ENCODE peak calls at places on chromosomes 12 and 14, in ten cellular contexts. K is kidney tubule cell; C is transverse colon; N is endothelial cell; S is left cardiac atrium; P is GM20000; E is tibial nerve; H is GM13977; B is stimulated activated CD4-positive, alpha-beta T cell treated with anti-CD3 and anti-CD28 coated beads, Interleukin-4, amount 100 ng/mL, for 48 hours; L is HS-5. X is an unnamed sample.

GRCh38 chr12:1865284-1865866 is 45.0 kb downstream of the LRTM2 start:
- DNase-seq in L (no peak), H (no peak), K (no peak), E (no peak), B (no peak), C (no peak), P (no peak), S (no peak), N (no peak), X (no peak)

GRCh38 chr14:54261283-54261682 is 135.5 kb upstream of the CDKN3 start:
- DNase-seq in H (no peak), L (no peak), K (no peak), N (no peak), E (no peak), C (no peak), B (no peak), S (no peak), P (no peak), X (no peak)

GRCh38 chr12:10366875-10367274 is 23.0 kb downstream of the KLRK1 start:
- DNase-seq in B (no peak), N (no peak), L (no peak), S (no peak), K (no peak), P (no peak), E (no peak), H (no peak), C (no peak), X (no peak)

GRCh38 chr12:131251336-131252101 is 297.8 kb downstream of the ADGRD1 start:
- DNase-seq in E (no peak), P (no peak), S (no peak), B (no peak), L (no peak), C (no peak), H (no peak), K (no peak), N (no peak), X (no peak)

GRCh38 chr12:123808167-123808566 is 46.1 kb downstream of the DNAH10 start:
- DNase-seq in N (peak), K (no peak), L (no peak), H (no peak), C (no peak), E (no peak), S (no peak), P (no peak), B (no peak), X (no peak)

GRCh38 chr14:80959448-80960006 is 4.1 kb downstream of the TSHR start:
- DNase-seq in N (no peak), E (no peak), P (peak), H (peak), K (no peak), C (peak), B (no peak), S (no peak), L (no peak), X (no peak)

GRCh38 chr12:93696462-93696861 is 19.3 kb downstream of the CRADD start:
- DNase-seq in S (no peak), K (no peak), N (no peak), B (no peak), L (no peak), E (no peak), P (no peak), H (no peak), C (no peak), X (no peak)

GRCh38 chr12:65335021-65335714 is 56.7 kb downstream of the MSRB3 start:
- DNase-seq in H (no peak), C (no peak), N (no peak), E (no peak), P (no peak), S (peak), B (no peak), K (peak), L (peak), X (no peak)

GRCh38 chr12:39586811-39587210 is 32.8 kb downstream of the ABCD2 start:
- DNase-seq in H (no peak), P (no peak), K (no peak), B (no peak), L (no peak), E (no peak), N (no peak), C (no peak), S (no peak), X (no peak)

GRCh38 chr14:29282169-29282568 is 515.6 kb downstream of the FOXG1 start:
- DNase-seq in E (no peak), N (no peak), S (no peak), B (no peak), K (peak), H (no peak), C (no peak), L (peak), P (no peak), X (no peak)

GRCh38 chr12:45473636-45474035 is 255.9 kb upstream of the ARID2 start:
- DNase-seq in H (no peak), K (no peak), C (no peak), S (no peak), N (no peak), B (no peak), L (no peak), P (no peak), E (no peak), X (no peak)

GRCh38 chr12:113910751-113911272 is 55.3 kb downstream of the RBM19 start:
- DNase-seq in B (no peak), E (no peak), H (no peak), N (no peak), C (no peak), S (no peak), P (no peak), L (no peak), K (no peak), X (no peak)

GRCh38 chr12:52203126-52203921 is 11.5 kb upstream of the KRT80 start:
- DNase-seq in H (peak), S (peak), N (no peak), C (peak), E (peak), P (no peak), B (no peak), L (no peak), K (peak), X (no peak)

GRCh38 chr12:70487440-70487839 is 121.3 kb downstream of the KCNMB4 start:
- DNase-seq in C (no peak), S (no peak), P (no peak), B (no peak), H (no peak), N (no peak), K (no peak), L (no peak), E (no peak), X (no peak)

GRCh38 chr12:44873898-44874297 is 2.2 kb downstream of the NELL2 start:
- DNase-seq in K (peak), L (no peak), C (no peak), P (peak), N (no peak), S (no peak), E (no peak), H (peak), B (no peak), X (no peak)

GRCh38 chr14:104359301-104359968 is 220.1 kb upstream of the C14orf180 start:
- DNase-seq in K (no peak), L (no peak), E (no peak), P (no peak), N (no peak), S (no peak), H (no peak), C (no peak), B (no peak), X (no peak)

GRCh38 chr12:99611117-99611516 is 36.4 kb upstream of the GARIN6 start:
- DNase-seq in E (no peak), B (no peak), S (no peak), K (no peak), P (no peak), H (no peak), N (no peak), C (no peak), L (peak), X (no peak)

GRCh38 chr12:25200703-25201102 is 5.7 kb downstream of the ETFRF1 start:
- DNase-seq in L (no peak), K (peak), C (no peak), H (no peak), B (no peak), E (no peak), P (no peak), S (no peak), N (no peak), X (no peak)

GRCh38 chr12:113946175-113946574 is 19.9 kb downstream of the RBM19 start:
- DNase-seq in N (no peak), K (no peak), S (no peak), C (no peak), L (no peak), E (no peak), P (no peak), H (no peak), B (no peak), X (no peak)

GRCh38 chr12:132290203-132290540 is 39.2 kb downstream of the GALNT9 start:
- DNase-seq in N (no peak), C (no peak), H (no peak), B (no peak), S (no peak), K (no peak), P (no peak), E (no peak), L (no peak), X (no peak)

GRCh38 chr12:49489720-49490119 is 49.1 kb upstream of the KCNH3 start:
- DNase-seq in L (no peak), B (no peak), N (no peak), S (no peak), P (no peak), H (no peak), E (no peak), C (no peak), K (no peak), X (no peak)

GRCh38 chr12:91423336-91424050 is 240.9 kb upstream of the DCN start:
- DNase-seq in B (no peak), E (no peak), L (no peak), K (no peak), N (no peak), H (no peak), S (no peak), P (no peak), C (no peak), X (no peak)

X was measured in T-helper 9 cell.